ENCODE peak calls at places on chromosome 11, in eight cellular contexts. One of them, this sample, is unnamed.

GRCh38 chr11:66593303-66593635 is 284 bp downstream of the CCS start:
- DNase-seq in BJ: no peak
- DNase-seq in cardiac muscle cell: peak
- DNase-seq in AG04450: no peak
- DNase-seq in foreskin fibroblast: no peak
- DNase-seq in keratinocyte: no peak
- DNase-seq in fibroblast of the aortic adventitia: no peak
- DNase-seq in coronary artery: no peak
- DNase-seq in this sample: no peak

GRCh38 chr11:60905551-60906113 is 753 bp downstream of the PRPF19 start:
- DNase-seq in BJ: no peak
- DNase-seq in cardiac muscle cell: no peak
- DNase-seq in AG04450: no peak
- DNase-seq in foreskin fibroblast: no peak
- DNase-seq in keratinocyte: no peak
- DNase-seq in fibroblast of the aortic adventitia: peak
- DNase-seq in coronary artery: no peak
- DNase-seq in this sample: no peak

GRCh38 chr11:36037031-36037430 is 93.2 kb downstream of the LDLRAD3 start:
- DNase-seq in BJ: no peak
- DNase-seq in cardiac muscle cell: no peak
- DNase-seq in AG04450: no peak
- DNase-seq in foreskin fibroblast: no peak
- DNase-seq in keratinocyte: no peak
- DNase-seq in fibroblast of the aortic adventitia: peak
- DNase-seq in coronary artery: no peak
- DNase-seq in this sample: peak

GRCh38 chr11:47393163-47394049 is 15.0 kb upstream of the SLC39A13 start:
- DNase-seq in BJ: no peak
- DNase-seq in cardiac muscle cell: peak
- DNase-seq in AG04450: peak
- DNase-seq in foreskin fibroblast: peak
- DNase-seq in keratinocyte: no peak
- DNase-seq in fibroblast of the aortic adventitia: peak
- DNase-seq in coronary artery: no peak
- DNase-seq in this sample: no peak

GRCh38 chr11:31956310-31956709 is 134.6 kb upstream of the RCN1 start:
- DNase-seq in BJ: no peak
- DNase-seq in cardiac muscle cell: no peak
- DNase-seq in AG04450: no peak
- DNase-seq in foreskin fibroblast: no peak
- DNase-seq in keratinocyte: no peak
- DNase-seq in fibroblast of the aortic adventitia: peak
- DNase-seq in coronary artery: no peak
- DNase-seq in this sample: no peak

GRCh38 chr11:5476184-5476819 is 12.2 kb upstream of the OR52D1 start:
- DNase-seq in BJ: no peak
- DNase-seq in cardiac muscle cell: peak
- DNase-seq in AG04450: peak
- DNase-seq in foreskin fibroblast: peak
- DNase-seq in keratinocyte: peak
- DNase-seq in fibroblast of the aortic adventitia: peak
- DNase-seq in coronary artery: no peak
- DNase-seq in this sample: peak

GRCh38 chr11:61694971-61695706 is 14.9 kb downstream of the DAGLA start:
- DNase-seq in BJ: no peak
- DNase-seq in cardiac muscle cell: peak
- DNase-seq in AG04450: no peak
- DNase-seq in foreskin fibroblast: no peak
- DNase-seq in keratinocyte: no peak
- DNase-seq in fibroblast of the aortic adventitia: no peak
- DNase-seq in coronary artery: no peak
- DNase-seq in this sample: no peak

GRCh38 chr11:119660166-119660720 is 68.8 kb downstream of the NECTIN1 start:
- DNase-seq in BJ: no peak
- DNase-seq in cardiac muscle cell: no peak
- DNase-seq in AG04450: no peak
- DNase-seq in foreskin fibroblast: no peak
- DNase-seq in keratinocyte: no peak
- DNase-seq in fibroblast of the aortic adventitia: no peak
- DNase-seq in coronary artery: no peak
- DNase-seq in this sample: no peak

GRCh38 chr11:9688716-9689511 is 25.0 kb downstream of the SWAP70 start:
- DNase-seq in BJ: peak
- DNase-seq in cardiac muscle cell: peak
- DNase-seq in AG04450: peak
- DNase-seq in foreskin fibroblast: peak
- DNase-seq in keratinocyte: no peak
- DNase-seq in fibroblast of the aortic adventitia: peak
- DNase-seq in coronary artery: no peak
- DNase-seq in this sample: no peak

GRCh38 chr11:26753738-26754504 is 32.1 kb upstream of the SLC5A12 start:
- DNase-seq in BJ: peak
- DNase-seq in cardiac muscle cell: peak
- DNase-seq in AG04450: peak
- DNase-seq in foreskin fibroblast: peak
- DNase-seq in keratinocyte: no peak
- DNase-seq in fibroblast of the aortic adventitia: peak
- DNase-seq in coronary artery: no peak
- DNase-seq in this sample: no peak

GRCh38 chr11:93487032-93487483 is 56.1 kb downstream of the SMCO4 start:
- DNase-seq in BJ: no peak
- DNase-seq in cardiac muscle cell: peak
- DNase-seq in AG04450: no peak
- DNase-seq in foreskin fibroblast: no peak
- DNase-seq in keratinocyte: no peak
- DNase-seq in fibroblast of the aortic adventitia: no peak
- DNase-seq in coronary artery: no peak
- DNase-seq in this sample: no peak

GRCh38 chr11:16981651-16982194 is 32.5 kb downstream of the PLEKHA7 start:
- DNase-seq in BJ: peak
- DNase-seq in cardiac muscle cell: no peak
- DNase-seq in AG04450: no peak
- DNase-seq in foreskin fibroblast: peak
- DNase-seq in keratinocyte: no peak
- DNase-seq in fibroblast of the aortic adventitia: peak
- DNase-seq in coronary artery: no peak
- DNase-seq in this sample: peak

GRCh38 chr11:120773501-120774031 is 250.3 kb upstream of the TBCEL start:
- DNase-seq in BJ: no peak
- DNase-seq in cardiac muscle cell: no peak
- DNase-seq in AG04450: no peak
- DNase-seq in foreskin fibroblast: no peak
- DNase-seq in keratinocyte: no peak
- DNase-seq in fibroblast of the aortic adventitia: peak
- DNase-seq in coronary artery: no peak
- DNase-seq in this sample: no peak

GRCh38 chr11:101442171-101442570 is 141.6 kb downstream of the TRPC6 start:
- DNase-seq in BJ: peak
- DNase-seq in cardiac muscle cell: no peak
- DNase-seq in AG04450: no peak
- DNase-seq in foreskin fibroblast: peak
- DNase-seq in keratinocyte: no peak
- DNase-seq in fibroblast of the aortic adventitia: peak
- DNase-seq in coronary artery: no peak
- DNase-seq in this sample: no peak

GRCh38 chr11:61787928-61788491 is 4.4 kb downstream of the TMEM258 start:
- DNase-seq in BJ: no peak
- DNase-seq in cardiac muscle cell: peak
- DNase-seq in AG04450: peak
- DNase-seq in foreskin fibroblast: no peak
- DNase-seq in keratinocyte: no peak
- DNase-seq in fibroblast of the aortic adventitia: peak
- DNase-seq in coronary artery: no peak
- DNase-seq in this sample: peak

GRCh38 chr11:73856001-73856663 is 20.5 kb downstream of the COA4 start:
- DNase-seq in BJ: no peak
- DNase-seq in cardiac muscle cell: no peak
- DNase-seq in AG04450: no peak
- DNase-seq in foreskin fibroblast: no peak
- DNase-seq in keratinocyte: no peak
- DNase-seq in fibroblast of the aortic adventitia: no peak
- DNase-seq in coronary artery: no peak
- DNase-seq in this sample: no peak

GRCh38 chr11:120647681-120648080 is 136.1 kb downstream of the GRIK4 start:
- DNase-seq in BJ: no peak
- DNase-seq in cardiac muscle cell: no peak
- DNase-seq in AG04450: no peak
- DNase-seq in foreskin fibroblast: no peak
- DNase-seq in keratinocyte: no peak
- DNase-seq in fibroblast of the aortic adventitia: no peak
- DNase-seq in coronary artery: no peak
- DNase-seq in this sample: no peak

GRCh38 chr11:2584812-2585565 is 114.8 kb downstream of the KCNQ1OT1 start:
- DNase-seq in BJ: no peak
- DNase-seq in cardiac muscle cell: no peak
- DNase-seq in AG04450: no peak
- DNase-seq in foreskin fibroblast: no peak
- DNase-seq in keratinocyte: no peak
- DNase-seq in fibroblast of the aortic adventitia: no peak
- DNase-seq in coronary artery: peak
- DNase-seq in this sample: no peak

GRCh38 chr11:45285931-45286632 is at the start of gene SYT13:
- DNase-seq in BJ: no peak
- DNase-seq in cardiac muscle cell: peak
- DNase-seq in AG04450: no peak
- DNase-seq in foreskin fibroblast: no peak
- DNase-seq in keratinocyte: no peak
- DNase-seq in fibroblast of the aortic adventitia: no peak
- DNase-seq in coronary artery: no peak
- DNase-seq in this sample: no peak

GRCh38 chr11:69080361-69080973 is 31.7 kb downstream of the TPCN2 start:
- DNase-seq in BJ: no peak
- DNase-seq in cardiac muscle cell: no peak
- DNase-seq in AG04450: no peak
- DNase-seq in foreskin fibroblast: peak
- DNase-seq in keratinocyte: no peak
- DNase-seq in fibroblast of the aortic adventitia: no peak
- DNase-seq in coronary artery: no peak
- DNase-seq in this sample: no peak
- H3K4me3 ChIP-seq in BJ: no peak
- H3K4me3 ChIP-seq in cardiac muscle cell: no peak
- H3K4me3 ChIP-seq in AG04450: no peak
- H3K4me3 ChIP-seq in foreskin fibroblast: no peak
- H3K4me3 ChIP-seq in keratinocyte: no peak
- H3K4me3 ChIP-seq in fibroblast of the aortic adventitia: no peak
- H3K4me3 ChIP-seq in coronary artery: no peak
- H3K4me3 ChIP-seq in this sample: no peak

GRCh38 chr11:88313441-88313840 is 24.1 kb downstream of the CTSC start:
- DNase-seq in BJ: no peak
- DNase-seq in cardiac muscle cell: no peak
- DNase-seq in AG04450: no peak
- DNase-seq in foreskin fibroblast: peak
- DNase-seq in keratinocyte: no peak
- DNase-seq in fibroblast of the aortic adventitia: no peak
- DNase-seq in coronary artery: no peak
- DNase-seq in this sample: no peak
- TF ChIP-seq CTCF in BJ: no peak
- TF ChIP-seq CTCF in cardiac muscle cell: no peak
- TF ChIP-seq CTCF in AG04450: no peak
- TF ChIP-seq CTCF in foreskin fibroblast: no peak
- TF ChIP-seq CTCF in keratinocyte: no peak
- TF ChIP-seq CTCF in fibroblast of the aortic adventitia: no peak
- TF ChIP-seq CTCF in coronary artery: no peak
- TF ChIP-seq CTCF in this sample: no peak

GRCh38 chr11:126578426-126578825 is 222.9 kb downstream of the ST3GAL4 start:
- DNase-seq in BJ: no peak
- DNase-seq in cardiac muscle cell: no peak
- DNase-seq in AG04450: no peak
- DNase-seq in foreskin fibroblast: no peak
- DNase-seq in keratinocyte: no peak
- DNase-seq in fibroblast of the aortic adventitia: no peak
- DNase-seq in coronary artery: no peak
- DNase-seq in this sample: no peak

GRCh38 chr11:126583101-126583500 is 227.6 kb downstream of the ST3GAL4 start:
- DNase-seq in BJ: no peak
- DNase-seq in cardiac muscle cell: no peak
- DNase-seq in AG04450: no peak
- DNase-seq in foreskin fibroblast: no peak
- DNase-seq in keratinocyte: no peak
- DNase-seq in fibroblast of the aortic adventitia: no peak
- DNase-seq in coronary artery: no peak
- DNase-seq in this sample: no peak

GRCh38 chr11:126583594-126583993 is 228.1 kb downstream of the ST3GAL4 start:
- DNase-seq in BJ: no peak
- DNase-seq in cardiac muscle cell: no peak
- DNase-seq in AG04450: no peak
- DNase-seq in foreskin fibroblast: no peak
- DNase-seq in keratinocyte: no peak
- DNase-seq in fibroblast of the aortic adventitia: no peak
- DNase-seq in coronary artery: no peak
- DNase-seq in this sample: no peak

GRCh38 chr11:126584028-126584427 is 228.5 kb downstream of the ST3GAL4 start:
- DNase-seq in BJ: no peak
- DNase-seq in cardiac muscle cell: no peak
- DNase-seq in AG04450: no peak
- DNase-seq in foreskin fibroblast: no peak
- DNase-seq in keratinocyte: no peak
- DNase-seq in fibroblast of the aortic adventitia: no peak
- DNase-seq in coronary artery: no peak
- DNase-seq in this sample: no peak

GRCh38 chr11:126581871-126582270 is 226.4 kb downstream of the ST3GAL4 start:
- DNase-seq in BJ: no peak
- DNase-seq in cardiac muscle cell: no peak
- DNase-seq in AG04450: no peak
- DNase-seq in foreskin fibroblast: no peak
- DNase-seq in keratinocyte: no peak
- DNase-seq in fibroblast of the aortic adventitia: no peak
- DNase-seq in coronary artery: no peak
- DNase-seq in this sample: no peak
- H3K4me3 ChIP-seq in BJ: no peak
- H3K4me3 ChIP-seq in cardiac muscle cell: no peak
- H3K4me3 ChIP-seq in AG04450: no peak
- H3K4me3 ChIP-seq in foreskin fibroblast: no peak
- H3K4me3 ChIP-seq in keratinocyte: no peak
- H3K4me3 ChIP-seq in fibroblast of the aortic adventitia: no peak
- H3K4me3 ChIP-seq in coronary artery: no peak
- H3K4me3 ChIP-seq in this sample: no peak

DNA sequence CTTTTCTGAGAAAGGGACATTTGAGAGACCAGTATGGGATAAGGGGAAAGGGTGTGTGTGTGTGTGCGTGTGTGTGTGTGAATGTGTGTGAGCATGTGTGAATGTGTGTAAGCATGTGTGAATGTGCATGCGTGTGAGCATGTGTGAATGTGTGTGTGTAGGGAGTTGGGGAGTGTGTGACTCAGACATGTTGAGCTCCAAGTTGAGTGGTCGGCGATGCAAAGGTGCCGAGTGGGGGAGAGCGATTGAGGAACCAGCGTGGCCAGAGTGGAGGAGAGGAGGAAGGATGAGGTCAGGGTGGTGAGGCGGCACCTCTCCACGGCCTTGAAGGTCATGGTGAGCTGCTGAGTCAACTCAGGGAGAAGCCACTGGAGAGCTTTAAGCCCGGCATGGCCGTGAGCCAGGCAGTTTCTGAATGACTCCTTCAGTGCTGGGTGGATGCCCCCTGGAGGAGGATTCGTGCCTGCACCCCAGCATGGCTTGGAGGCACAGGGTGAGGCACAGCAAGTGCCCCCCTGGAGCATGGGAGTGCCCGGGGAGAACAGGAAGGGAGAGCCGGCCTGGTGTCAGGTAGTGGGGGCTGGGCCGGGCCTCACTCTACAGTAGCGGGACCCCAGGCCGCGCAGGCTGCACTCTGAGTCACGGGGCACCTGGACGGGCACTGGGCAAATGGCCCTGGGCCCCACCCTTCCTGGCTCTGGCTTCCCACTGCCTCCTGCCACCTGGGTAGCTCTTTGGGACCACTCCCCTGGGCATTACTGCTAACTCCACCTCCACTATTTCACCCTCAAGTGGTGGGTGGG is 8.2 kb upstream of the CCDC88B start:
- DNase-seq in BJ: no peak
- DNase-seq in cardiac muscle cell: peak
- DNase-seq in AG04450: peak
- DNase-seq in foreskin fibroblast: peak
- DNase-seq in keratinocyte: peak
- DNase-seq in fibroblast of the aortic adventitia: peak
- DNase-seq in coronary artery: no peak
- DNase-seq in this sample: peak
- TF ChIP-seq CTCF in BJ: peak
- TF ChIP-seq CTCF in cardiac muscle cell: peak
- TF ChIP-seq CTCF in AG04450: peak
- TF ChIP-seq CTCF in foreskin fibroblast: peak
- TF ChIP-seq CTCF in keratinocyte: peak
- TF ChIP-seq CTCF in fibroblast of the aortic adventitia: peak
- TF ChIP-seq CTCF in coronary artery: no peak
- TF ChIP-seq CTCF in this sample: peak

This sample was measured in epithelial cell of proximal tubule.